ENCODE peak calls at places on chromosomes 16 and 17, in six cellular contexts. C is transverse colon, H is brain microvascular endothelial cell, B is thyroid gland, G is PC-9, S is A549. W is an unnamed sample.

GRCh38 chr17:75970011-75970523 is 8.9 kb downstream of the ACOX1 start:
- DNase-seq in C (no peak), H (no peak), B (no peak), G (peak), S (peak), W (no peak)

GRCh38 chr17:57615836-57616235 is 129.3 kb downstream of the CCDC182 start:
- DNase-seq in C (no peak), H (no peak), B (no peak), G (no peak), S (no peak), W (no peak)

GRCh38 chr17:13114601-13115024 is 96.8 kb upstream of the ELAC2 start:
- DNase-seq in C (no peak), H (peak), B (no peak), G (no peak), S (peak), W (peak)

GRCh38 chr16:3317315-3317999 is 12.2 kb downstream of the ZNF75A start:
- DNase-seq in C (no peak), H (no peak), B (no peak), G (no peak), S (peak), W (no peak)

GRCh38 chr16:972316-973002 is 1.7 kb upstream of the LMF1 start:
- DNase-seq in C (no peak), H (no peak), B (no peak), G (no peak), S (no peak), W (no peak)

GRCh38 chr16:81608515-81609209 is 164.1 kb downstream of the CMIP start:
- DNase-seq in C (no peak), H (peak), B (no peak), G (no peak), S (no peak), W (no peak)

GRCh38 chr16:52399116-52399515 is 147.8 kb downstream of the TOX3 start:
- DNase-seq in C (no peak), H (no peak), B (no peak), G (no peak), S (no peak), W (no peak)

GRCh38 chr17:63696381-63696961 is 3.5 kb downstream of the LIMD2 start:
- DNase-seq in C (peak), H (no peak), B (no peak), G (no peak), S (peak), W (no peak)

GRCh38 chr17:81665205-81666091 is 957 bp downstream of the OXLD1 start:
- DNase-seq in C (peak), H (peak), B (peak), G (no peak), S (peak), W (peak)

GRCh38 chr16:57564571-57565270 is 22.3 kb downstream of the ADGRG5 start:
- DNase-seq in C (no peak), H (peak), B (no peak), G (no peak), S (no peak), W (peak)

GRCh38 chr17:67911038-67911782 is 85.1 kb downstream of the C17orf58 start:
- DNase-seq in C (no peak), H (no peak), B (no peak), G (no peak), S (no peak), W (no peak)

GRCh38 chr16:85662036-85662812 is 26.5 kb downstream of the GINS2 start:
- DNase-seq in C (no peak), H (no peak), B (no peak), G (no peak), S (no peak), W (no peak)

GRCh38 chr17:4241535-4241934 is 22.2 kb downstream of the ANKFY1 start:
- DNase-seq in C (no peak), H (no peak), B (no peak), G (no peak), S (no peak), W (no peak)

GRCh38 chr17:79513805-79514535 is 96.9 kb downstream of the RBFOX3 start:
- DNase-seq in C (no peak), H (no peak), B (no peak), G (no peak), S (peak), W (no peak)

GRCh38 chr17:49725453-49725852 is 17.7 kb upstream of the SLC35B1 start:
- DNase-seq in C (no peak), H (no peak), B (no peak), G (no peak), S (no peak), W (no peak)

GRCh38 chr17:67053438-67054000 is 9.2 kb downstream of the CACNG1 start:
- DNase-seq in C (no peak), H (no peak), B (no peak), G (no peak), S (no peak), W (no peak)

GRCh38 chr17:16304832-16305231 is 48.4 kb downstream of the CENPV start:
- DNase-seq in C (no peak), H (peak), B (no peak), G (no peak), S (peak), W (no peak)

GRCh38 chr17:55433629-55434422 is 12.2 kb upstream of the MMD start:
- DNase-seq in C (peak), H (peak), B (no peak), G (peak), S (peak), W (peak)

GRCh38 chr16:82043680-82044584 is 8.9 kb downstream of the HSD17B2 start:
- DNase-seq in C (no peak), H (peak), B (no peak), G (no peak), S (no peak), W (peak)

GRCh38 chr16:51359141-51359960 is 208.3 kb upstream of the SALL1 start:
- DNase-seq in C (peak), H (no peak), B (no peak), G (no peak), S (no peak), W (no peak)

GRCh38 chr16:7013990-7014389 is 318.7 kb upstream of the RBFOX1 start:
- DNase-seq in C (no peak), H (no peak), B (no peak), G (no peak), S (no peak), W (no peak)

GRCh38 chr17:45895969-45896793 is 1.8 kb downstream of the MAPT start:
- DNase-seq in C (no peak), H (no peak), B (no peak), G (no peak), S (peak), W (no peak)

GRCh38 chr17:44557653-44558285 is 485 bp downstream of the FZD2 start:
- DNase-seq in C (peak), H (peak), B (peak), G (no peak), S (peak), W (no peak)

GRCh38 chr17:74042744-74043486 is 160.6 kb upstream of the RPL38 start:
- DNase-seq in C (no peak), H (peak), B (no peak), G (peak), S (peak), W (peak)

GRCh38 chr16:66588981-66589713 is 9.9 kb downstream of the CMTM2 start:
- DNase-seq in C (peak), H (no peak), B (no peak), G (peak), S (peak), W (no peak)

GRCh38 chr17:39599006-39599664 is 8.6 kb downstream of the NEUROD2 start:
- DNase-seq in C (no peak), H (no peak), B (no peak), G (no peak), S (no peak), W (no peak)

GRCh38 chr17:82228842-82229685 is at the start of gene SLC16A3:
- DNase-seq in C (peak), H (no peak), B (peak), G (no peak), S (peak), W (peak)

GRCh38 chr16:66740010-66740409 is 11.4 kb downstream of the DYNC1LI2 start:
- DNase-seq in C (peak), H (no peak), B (no peak), G (no peak), S (peak), W (peak)

DNA sequence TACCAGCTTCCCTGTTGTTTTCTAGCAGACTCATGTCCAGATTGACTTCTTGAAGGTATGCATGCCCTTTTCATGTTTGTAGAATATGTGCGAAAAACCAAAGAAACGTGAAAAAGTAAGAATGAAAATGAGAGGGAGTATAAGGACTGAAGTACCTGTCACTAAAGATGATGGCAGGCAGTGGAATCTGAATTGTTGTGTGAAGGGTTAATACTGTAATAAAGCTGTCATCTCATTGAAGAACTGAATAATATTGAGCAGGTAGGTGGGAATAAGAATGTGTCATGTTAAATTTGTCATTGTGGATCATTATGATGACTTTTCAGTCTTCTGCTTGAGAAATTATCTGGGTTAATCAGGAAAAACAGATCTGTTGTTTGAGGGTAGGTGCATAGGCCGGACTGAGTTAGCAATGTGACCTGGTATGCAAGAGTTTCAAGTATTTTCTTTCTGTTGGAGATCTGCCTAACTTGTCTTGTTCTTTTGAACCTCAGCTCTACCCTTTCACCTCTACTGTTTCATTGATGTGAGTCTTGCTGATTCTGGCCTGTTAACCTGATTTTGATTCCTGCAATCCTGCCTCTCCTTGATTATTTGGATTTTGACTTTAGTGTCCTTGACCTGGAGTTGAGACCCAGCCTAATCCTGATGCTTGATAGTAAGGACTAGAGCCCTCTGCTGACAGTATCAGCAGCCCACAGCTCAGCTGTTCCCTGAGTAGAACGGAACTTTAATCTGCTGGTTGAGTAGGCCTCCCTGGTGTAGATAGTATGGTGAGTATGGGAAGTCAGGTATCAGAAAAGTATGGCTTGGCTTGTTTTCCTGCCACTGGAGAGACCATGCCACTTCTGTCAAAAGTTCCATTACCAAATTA is 64.6 kb downstream of the MAP2K4 start:
- DNase-seq in C (no peak), H (no peak), B (no peak), G (no peak), S (peak), W (no peak)
- TF ChIP-seq CTCF in C (no peak), H (peak), B (no peak), G (no peak), S (no peak), W (no peak)

GRCh38 chr16:4927661-4928060 is 9.3 kb downstream of the PPL start:
- DNase-seq in C (no peak), H (no peak), B (no peak), G (no peak), S (no peak), W (no peak)
- TF ChIP-seq CTCF in C (no peak), H (no peak), B (no peak), G (no peak), S (no peak), W (no peak)

GRCh38 chr17:42072323-42073187 is 22.2 kb upstream of the C17orf113 start:
- DNase-seq in C (no peak), H (no peak), B (peak), G (no peak), S (no peak), W (no peak)
- TF ChIP-seq CTCF in C (no peak), H (peak), B (no peak), G (no peak), S (no peak), W (no peak)

GRCh38 chr16:49439050-49439449 is 65.4 kb downstream of the C16orf78 start:
- DNase-seq in C (no peak), H (no peak), B (no peak), G (no peak), S (no peak), W (no peak)
- TF ChIP-seq CTCF in C (no peak), H (no peak), B (no peak), G (no peak), S (no peak), W (no peak)

DNA sequence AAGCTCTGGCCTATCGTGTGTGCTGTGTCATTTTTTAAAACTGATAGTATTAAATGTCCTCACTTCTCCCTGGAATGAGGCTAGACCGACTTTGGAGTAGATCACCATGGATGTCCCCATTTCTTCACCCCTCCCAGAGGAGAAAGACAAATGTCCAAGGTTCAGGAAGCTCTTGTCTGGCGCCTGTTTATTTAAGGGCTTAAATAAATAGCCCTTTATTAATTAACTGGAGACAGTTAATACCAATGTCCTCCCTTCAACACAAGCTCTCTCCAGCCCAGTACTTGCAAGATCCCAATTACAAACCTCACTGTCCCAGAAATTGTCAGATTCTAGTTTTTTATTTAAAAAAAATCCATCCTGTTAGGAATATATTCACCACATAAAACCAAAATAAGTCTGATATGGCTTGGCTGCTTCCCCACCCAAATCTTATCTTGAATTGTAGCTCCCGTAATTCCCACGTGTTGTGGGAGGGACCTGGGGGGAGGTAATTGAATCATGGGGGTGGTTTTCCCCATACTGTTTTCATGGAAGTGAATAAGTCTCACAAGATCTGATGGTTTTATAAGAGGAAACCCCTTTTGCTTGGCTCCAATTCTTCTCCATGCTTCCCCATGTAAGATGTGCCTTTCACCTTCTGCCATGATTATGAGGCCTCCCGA is 344.4 kb downstream of the SHISA9 start:
- DNase-seq in C (no peak), H (no peak), B (no peak), G (no peak), S (no peak), W (no peak)
- TF ChIP-seq CTCF in C (no peak), H (no peak), B (no peak), G (no peak), S (no peak), W (no peak)

W was measured in RWPE1.